ENCODE peak calls at places on chromosomes 5 and 9, in eight cellular contexts. C is Caki2; B is KBM-7; Z is cerebellar cortex; T is left colon; Y is stimulated activated CD8-positive, alpha-beta memory T cell treated with anti-CD3 and anti-CD28 coated beads, Interleukin-7, amount 100 ng/mL, for 4 hours; M is endothelial cell; D is stimulated activated CD4-positive, alpha-beta T cell treated with anti-CD3 and anti-CD28 coated beads, Interleukin-12 subunit alpha, Interleukin-12 subunit beta, amount 100 ng/mL, for 24 hours. A is an unnamed sample.

GRCh38 chr5:139655727-139656271 is 7.7 kb downstream of the CXXC5 start:
- DNase-seq in C (peak; percentile 37), B (no peak), Z (no peak), T (no peak), Y (no peak), M (peak; percentile 43), D (no peak), A (no peak)

GRCh38 chr5:43336159-43336558 is 22.9 kb upstream of the HMGCS1 start:
- DNase-seq in C (peak; percentile 76), B (no peak), Z (no peak), T (no peak), Y (no peak), M (no peak), D (no peak), A (no peak)

GRCh38 chr5:37412515-37412914 is 33.4 kb downstream of the WDR70 start:
- DNase-seq in C (no peak), B (no peak), Z (no peak), T (no peak), Y (no peak), M (no peak), D (no peak), A (no peak)

GRCh38 chr5:145629047-145629446 is 206.1 kb downstream of the PRELID2 start:
- DNase-seq in C (no peak), B (no peak), Z (no peak), T (no peak), Y (no peak), M (no peak), D (no peak), A (no peak)

GRCh38 chr5:143161893-143162520 is 241.5 kb downstream of the NR3C1 start:
- DNase-seq in C (no peak), B (no peak), Z (no peak), T (no peak), Y (no peak), M (no peak), D (no peak), A (no peak)

GRCh38 chr5:64497390-64497789 is 8.4 kb upstream of the RGS7BP start:
- DNase-seq in C (no peak), B (no peak), Z (no peak), T (no peak), Y (no peak), M (no peak), D (no peak), A (no peak)

GRCh38 chr5:128349044-128349629 is 188.9 kb downstream of the FBN2 start:
- DNase-seq in C (peak; percentile 52), B (no peak), Z (no peak), T (peak; percentile 82), Y (no peak), M (no peak), D (no peak), A (no peak)

GRCh38 chr9:98610711-98611110 is 98.0 kb downstream of the GABBR2 start:
- DNase-seq in C (peak; percentile 20), B (no peak), Z (no peak), T (no peak), Y (no peak), M (no peak), D (no peak), A (no peak)

GRCh38 chr5:166909040-166909439 is 1382.4 kb upstream of the WWC1 start:
- DNase-seq in C (peak; percentile 77), B (no peak), Z (no peak), T (no peak), Y (no peak), M (no peak), D (no peak), A (no peak)

GRCh38 chr9:99851028-99851822 is 29.5 kb downstream of the NR4A3 start:
- DNase-seq in C (no peak), B (no peak), Z (no peak), T (no peak), Y (no peak), M (no peak), D (no peak), A (peak; percentile 48)

GRCh38 chr5:76816110-76816831 is 2.6 kb upstream of the F2RL1 start:
- DNase-seq in C (no peak), B (no peak), Z (no peak), T (no peak), Y (no peak), M (no peak), D (no peak), A (no peak)

GRCh38 chr5:90902681-90903386 is 344.2 kb downstream of the ADGRV1 start:
- DNase-seq in C (no peak), B (peak; percentile 21), Z (no peak), T (no peak), Y (no peak), M (no peak), D (no peak), A (no peak)

GRCh38 chr9:134992755-134993124 is 75.0 kb upstream of the FCN1 start:
- DNase-seq in C (no peak), B (no peak), Z (no peak), T (no peak), Y (no peak), M (no peak), D (no peak), A (no peak)

GRCh38 chr5:54704341-54704740 is 186.8 kb downstream of the SNX18 start:
- DNase-seq in C (no peak), B (no peak), Z (no peak), T (no peak), Y (no peak), M (no peak), D (no peak), A (no peak)

GRCh38 chr9:101536351-101536750 is 2.7 kb downstream of the RNF20 start:
- DNase-seq in C (no peak), B (no peak), Z (no peak), T (no peak), Y (no peak), M (no peak), D (no peak), A (no peak)

GRCh38 chr9:105742088-105742487 is 47.7 kb downstream of the TMEM38B start:
- DNase-seq in C (no peak), B (no peak), Z (no peak), T (no peak), Y (no peak), M (no peak), D (no peak), A (no peak)

GRCh38 chr9:91143162-91143561 is 218.6 kb downstream of the AUH start:
- DNase-seq in C (no peak), B (no peak), Z (no peak), T (no peak), Y (no peak), M (no peak), D (no peak), A (no peak)

GRCh38 chr5:139700711-139701693 is 52.9 kb downstream of the CXXC5 start:
- DNase-seq in C (no peak), B (peak; percentile 83), Z (peak; percentile 93), T (no peak), Y (no peak), M (no peak), D (no peak), A (peak; percentile 54)

GRCh38 chr5:95870105-95870672 is 47.7 kb upstream of the GLRX start:
- DNase-seq in C (no peak), B (no peak), Z (no peak), T (no peak), Y (peak; percentile 47), M (no peak), D (peak; percentile 44), A (no peak)

GRCh38 chr5:19479562-19479961 is 508.4 kb downstream of the CDH18 start:
- DNase-seq in C (no peak), B (no peak), Z (no peak), T (no peak), Y (no peak), M (no peak), D (no peak), A (no peak)

GRCh38 chr9:97873877-97874276 is 20.9 kb downstream of the FOXE1 start:
- DNase-seq in C (peak; percentile 47), B (no peak), Z (no peak), T (no peak), Y (no peak), M (no peak), D (no peak), A (no peak)

GRCh38 chr9:1604942-1605560 is 410.1 kb upstream of the SMARCA2 start:
- DNase-seq in C (no peak), B (peak; percentile 34), Z (peak; percentile 28), T (no peak), Y (no peak), M (peak; percentile 10), D (no peak), A (peak; percentile 60)

GRCh38 chr5:157971466-157972324 is 112.8 kb upstream of the CLINT1 start:
- DNase-seq in C (no peak), B (no peak), Z (peak; percentile 80), T (no peak), Y (no peak), M (no peak), D (no peak), A (no peak)

GRCh38 chr5:160357861-160358411 is 12.5 kb downstream of the C1QTNF2 start:
- DNase-seq in C (no peak), B (no peak), Z (peak; percentile 82), T (no peak), Y (no peak), M (no peak), D (no peak), A (no peak)

GRCh38 chr5:118326496-118327045 is 661.8 kb downstream of the DTWD2 start:
- DNase-seq in C (peak; percentile 37), B (no peak), Z (no peak), T (no peak), Y (no peak), M (no peak), D (no peak), A (no peak)

GRCh38 chr5:134905246-134905996 is 490 bp downstream of the PCBD2 start:
- DNase-seq in C (peak; percentile 71), B (peak; percentile 94), Z (peak; percentile 76), T (peak; percentile 54), Y (peak; percentile 40), M (no peak), D (peak; percentile 51), A (peak; percentile 87)

GRCh38 chr5:180495292-180495691 is 1.1 kb downstream of the CNOT6 start:
- DNase-seq in C (no peak), B (no peak), Z (no peak), T (no peak), Y (no peak), M (no peak), D (no peak), A (peak; percentile 15)

GRCh38 chr5:96384353-96384752 is 48.7 kb downstream of the PCSK1 start:
- DNase-seq in C (peak; percentile 71), B (no peak), Z (no peak), T (no peak), Y (no peak), M (no peak), D (no peak), A (no peak)